ENCODE peak calls at places on chromosomes 3 and 15, in six cellular contexts. One of them, this sample, is unnamed.

GRCh38 chr3:41574900-41575299 is 375.6 kb downstream of the CTNNB1 start:
- DNase-seq in dorsolateral prefrontal cortex: no peak
- DNase-seq in ovary: no peak
- DNase-seq in NB4: no peak
- DNase-seq in GM06990: no peak
- DNase-seq in spleen: no peak
- DNase-seq in this sample: no peak

GRCh38 chr3:141353652-141354495 is 14.4 kb upstream of the ZBTB38 start:
- DNase-seq in ovary: no peak
- DNase-seq in spleen: no peak
- DNase-seq in GM06990: no peak
- DNase-seq in dorsolateral prefrontal cortex: no peak
- DNase-seq in NB4: no peak
- DNase-seq in this sample: no peak

GRCh38 chr15:44738340-44738984 is 2.1 kb downstream of the TRIM69 start:
- DNase-seq in spleen: no peak
- DNase-seq in dorsolateral prefrontal cortex: no peak
- DNase-seq in GM06990: no peak
- DNase-seq in ovary: no peak
- DNase-seq in NB4: peak; percentile 63
- DNase-seq in this sample: no peak

GRCh38 chr15:54150255-54150654 is 172.0 kb downstream of the UNC13C start:
- DNase-seq in dorsolateral prefrontal cortex: no peak
- DNase-seq in NB4: peak; percentile 77
- DNase-seq in spleen: no peak
- DNase-seq in GM06990: peak; percentile 2
- DNase-seq in ovary: no peak
- DNase-seq in this sample: no peak

GRCh38 chr3:160481856-160482255 is 32.3 kb upstream of the TRIM59 start:
- DNase-seq in GM06990: no peak
- DNase-seq in dorsolateral prefrontal cortex: no peak
- DNase-seq in ovary: no peak
- DNase-seq in spleen: no peak
- DNase-seq in NB4: no peak
- DNase-seq in this sample: no peak

GRCh38 chr3:56339671-56340070 is 128.6 kb downstream of the ERC2 start:
- DNase-seq in spleen: no peak
- DNase-seq in dorsolateral prefrontal cortex: no peak
- DNase-seq in ovary: no peak
- DNase-seq in GM06990: no peak
- DNase-seq in NB4: no peak
- DNase-seq in this sample: peak; percentile 26

GRCh38 chr3:61371123-61371522 is 119.9 kb upstream of the FHIT start:
- DNase-seq in GM06990: no peak
- DNase-seq in NB4: peak; percentile 35
- DNase-seq in spleen: no peak
- DNase-seq in ovary: no peak
- DNase-seq in dorsolateral prefrontal cortex: no peak
- DNase-seq in this sample: no peak

GRCh38 chr3:128229077-128229837 is 76.0 kb downstream of the EEFSEC start:
- DNase-seq in ovary: peak; percentile 49
- DNase-seq in spleen: no peak
- DNase-seq in NB4: no peak
- DNase-seq in GM06990: no peak
- DNase-seq in dorsolateral prefrontal cortex: no peak
- DNase-seq in this sample: no peak

GRCh38 chr3:188867691-188868090 is 304.1 kb upstream of the TPRG1 start:
- DNase-seq in NB4: no peak
- DNase-seq in dorsolateral prefrontal cortex: no peak
- DNase-seq in spleen: no peak
- DNase-seq in GM06990: no peak
- DNase-seq in ovary: no peak
- DNase-seq in this sample: no peak

GRCh38 chr15:70741677-70742293 is 21.6 kb downstream of the UACA start:
- DNase-seq in dorsolateral prefrontal cortex: no peak
- DNase-seq in GM06990: no peak
- DNase-seq in NB4: peak; percentile 59
- DNase-seq in ovary: no peak
- DNase-seq in spleen: no peak
- DNase-seq in this sample: no peak

GRCh38 chr15:62428259-62428658 is 263.2 kb upstream of the C2CD4B start:
- DNase-seq in dorsolateral prefrontal cortex: no peak
- DNase-seq in spleen: no peak
- DNase-seq in ovary: no peak
- DNase-seq in NB4: no peak
- DNase-seq in GM06990: no peak
- DNase-seq in this sample: no peak

GRCh38 chr15:74866090-74866489 is 7.1 kb downstream of the SCAMP2 start:
- DNase-seq in GM06990: no peak
- DNase-seq in dorsolateral prefrontal cortex: no peak
- DNase-seq in ovary: no peak
- DNase-seq in spleen: no peak
- DNase-seq in NB4: no peak
- DNase-seq in this sample: no peak

GRCh38 chr3:189947948-189948723 is 172.6 kb downstream of the P3H2 start:
- DNase-seq in dorsolateral prefrontal cortex: no peak
- DNase-seq in ovary: no peak
- DNase-seq in spleen: no peak
- DNase-seq in NB4: peak; percentile 24
- DNase-seq in GM06990: peak; percentile 50
- DNase-seq in this sample: no peak

GRCh38 chr3:72601049-72601448 is 247.2 kb downstream of the SHQ1 start:
- DNase-seq in GM06990: no peak
- DNase-seq in ovary: no peak
- DNase-seq in dorsolateral prefrontal cortex: no peak
- DNase-seq in spleen: no peak
- DNase-seq in NB4: no peak
- DNase-seq in this sample: no peak

GRCh38 chr15:57923311-57923710 is 142.2 kb downstream of the ALDH1A2 start:
- DNase-seq in GM06990: no peak
- DNase-seq in dorsolateral prefrontal cortex: no peak
- DNase-seq in NB4: no peak
- DNase-seq in spleen: no peak
- DNase-seq in ovary: no peak
- DNase-seq in this sample: no peak

GRCh38 chr3:16801223-16801622 is 83.5 kb upstream of the PLCL2 start:
- DNase-seq in dorsolateral prefrontal cortex: no peak
- DNase-seq in NB4: peak; percentile 85
- DNase-seq in spleen: no peak
- DNase-seq in ovary: no peak
- DNase-seq in GM06990: no peak
- DNase-seq in this sample: no peak

GRCh38 chr15:77066961-77067690 is 3.8 kb downstream of the TSPAN3 start:
- DNase-seq in GM06990: no peak
- DNase-seq in NB4: no peak
- DNase-seq in ovary: no peak
- DNase-seq in spleen: no peak
- DNase-seq in dorsolateral prefrontal cortex: no peak
- DNase-seq in this sample: no peak

GRCh38 chr3:120554727-120555660 is 41.1 kb upstream of the NDUFB4 start:
- DNase-seq in spleen: no peak
- DNase-seq in GM06990: no peak
- DNase-seq in dorsolateral prefrontal cortex: no peak
- DNase-seq in ovary: no peak
- DNase-seq in NB4: no peak
- DNase-seq in this sample: no peak

GRCh38 chr15:82643992-82644391 is 3.2 kb downstream of the CPEB1 start:
- DNase-seq in NB4: no peak
- DNase-seq in GM06990: no peak
- DNase-seq in dorsolateral prefrontal cortex: no peak
- DNase-seq in spleen: no peak
- DNase-seq in ovary: no peak
- DNase-seq in this sample: no peak

DNA sequence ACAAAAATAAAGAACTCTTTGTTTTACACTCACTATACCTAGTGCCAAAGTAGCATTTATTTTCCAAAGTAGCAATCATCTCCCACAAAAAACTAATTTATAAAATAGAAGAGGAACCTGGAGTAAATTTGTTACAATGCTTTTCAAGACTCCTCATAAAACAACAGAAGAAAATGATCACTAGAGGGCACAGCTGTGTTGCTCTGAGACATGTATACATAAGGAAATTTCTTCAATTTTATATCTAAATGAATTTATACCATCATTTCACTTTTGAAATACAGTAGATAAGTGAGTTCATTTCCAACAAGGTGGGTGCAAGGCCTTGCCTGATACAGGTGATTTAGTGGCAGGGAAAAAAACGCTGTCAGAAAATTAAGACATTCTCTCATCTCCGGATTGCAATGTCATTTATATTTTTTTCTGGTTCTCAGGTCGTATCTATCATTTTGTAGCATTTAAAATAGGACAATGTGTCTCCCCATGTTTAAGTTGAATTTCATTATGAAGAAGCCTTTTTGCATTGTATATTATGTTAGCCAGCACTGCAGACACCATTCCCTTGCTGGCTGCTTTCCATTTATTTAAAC is 25.3 kb upstream of the ARHGEF26 start:
- DNase-seq in spleen: no peak
- DNase-seq in NB4: peak; percentile 11
- DNase-seq in dorsolateral prefrontal cortex: no peak
- DNase-seq in GM06990: no peak
- DNase-seq in ovary: no peak
- DNase-seq in this sample: no peak
- TF ChIP-seq CTCF in spleen: peak; percentile 22
- TF ChIP-seq CTCF in NB4: no peak
- TF ChIP-seq CTCF in dorsolateral prefrontal cortex: peak; percentile 55
- TF ChIP-seq CTCF in GM06990: peak; percentile 31
- TF ChIP-seq CTCF in ovary: no peak
- TF ChIP-seq CTCF in this sample: no peak

GRCh38 chr3:48451270-48451669 is 4.7 kb downstream of the ATRIP start:
- DNase-seq in GM06990: no peak
- DNase-seq in NB4: no peak
- DNase-seq in dorsolateral prefrontal cortex: no peak
- DNase-seq in spleen: peak; percentile 4
- DNase-seq in ovary: no peak
- DNase-seq in this sample: no peak

GRCh38 chr3:48445277-48445882 is 1.2 kb upstream of the ATRIP start:
- DNase-seq in GM06990: no peak
- DNase-seq in NB4: no peak
- DNase-seq in ovary: no peak
- DNase-seq in spleen: no peak
- DNase-seq in dorsolateral prefrontal cortex: no peak
- DNase-seq in this sample: no peak

GRCh38 chr3:48446425-48447193 is at the start of gene ATRIP:
- DNase-seq in spleen: peak; percentile 96
- DNase-seq in NB4: peak; percentile 94
- DNase-seq in dorsolateral prefrontal cortex: peak; percentile 95
- DNase-seq in ovary: peak; percentile 84
- DNase-seq in GM06990: peak; percentile 91
- DNase-seq in this sample: peak; percentile 92

GRCh38 chr3:48441940-48442339 is 1.9 kb downstream of the TMA7 start:
- DNase-seq in NB4: no peak
- DNase-seq in spleen: no peak
- DNase-seq in dorsolateral prefrontal cortex: no peak
- DNase-seq in ovary: no peak
- DNase-seq in GM06990: no peak
- DNase-seq in this sample: no peak

DNA sequence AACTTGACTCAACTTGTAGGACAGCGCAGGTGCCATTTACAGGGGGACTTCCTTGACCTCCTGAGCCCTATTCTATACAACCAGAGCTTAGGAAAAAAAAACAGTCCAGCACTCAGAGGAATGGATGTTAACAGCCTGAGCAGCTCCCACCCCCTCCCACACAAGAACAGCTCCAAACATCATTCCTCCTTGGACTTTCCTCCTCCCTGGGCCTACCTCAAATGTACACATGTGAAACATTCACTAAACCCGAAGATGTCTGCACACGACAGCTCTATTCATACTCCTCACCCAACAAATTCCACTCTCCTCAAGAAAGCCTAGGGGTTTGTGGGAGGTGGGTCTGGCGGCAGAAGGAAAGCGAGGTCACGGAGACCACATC is 503 bp upstream of the ATRIP start:
- DNase-seq in dorsolateral prefrontal cortex: no peak
- DNase-seq in NB4: no peak
- DNase-seq in ovary: no peak
- DNase-seq in GM06990: no peak
- DNase-seq in spleen: no peak
- DNase-seq in this sample: no peak
- TF ChIP-seq CTCF in dorsolateral prefrontal cortex: no peak
- TF ChIP-seq CTCF in NB4: no peak
- TF ChIP-seq CTCF in ovary: no peak
- TF ChIP-seq CTCF in GM06990: no peak
- TF ChIP-seq CTCF in spleen: no peak
- TF ChIP-seq CTCF in this sample: no peak

GRCh38 chr15:92079047-92079446 is 225.5 kb downstream of the SLCO3A1 start:
- DNase-seq in ovary: no peak
- DNase-seq in dorsolateral prefrontal cortex: no peak
- DNase-seq in GM06990: no peak
- DNase-seq in NB4: peak; percentile 59
- DNase-seq in spleen: no peak
- DNase-seq in this sample: no peak

GRCh38 chr15:92078270-92078669 is 224.8 kb downstream of the SLCO3A1 start:
- DNase-seq in spleen: no peak
- DNase-seq in NB4: no peak
- DNase-seq in dorsolateral prefrontal cortex: no peak
- DNase-seq in ovary: no peak
- DNase-seq in GM06990: no peak
- DNase-seq in this sample: no peak

GRCh38 chr15:92079647-92080255 is 226.2 kb downstream of the SLCO3A1 start:
- DNase-seq in ovary: no peak
- DNase-seq in NB4: no peak
- DNase-seq in spleen: no peak
- DNase-seq in GM06990: no peak
- DNase-seq in dorsolateral prefrontal cortex: no peak
- DNase-seq in this sample: no peak

GRCh38 chr15:92083190-92083589 is 229.7 kb downstream of the SLCO3A1 start:
- DNase-seq in GM06990: no peak
- DNase-seq in NB4: no peak
- DNase-seq in dorsolateral prefrontal cortex: no peak
- DNase-seq in spleen: no peak
- DNase-seq in ovary: no peak
- DNase-seq in this sample: no peak

DNA sequence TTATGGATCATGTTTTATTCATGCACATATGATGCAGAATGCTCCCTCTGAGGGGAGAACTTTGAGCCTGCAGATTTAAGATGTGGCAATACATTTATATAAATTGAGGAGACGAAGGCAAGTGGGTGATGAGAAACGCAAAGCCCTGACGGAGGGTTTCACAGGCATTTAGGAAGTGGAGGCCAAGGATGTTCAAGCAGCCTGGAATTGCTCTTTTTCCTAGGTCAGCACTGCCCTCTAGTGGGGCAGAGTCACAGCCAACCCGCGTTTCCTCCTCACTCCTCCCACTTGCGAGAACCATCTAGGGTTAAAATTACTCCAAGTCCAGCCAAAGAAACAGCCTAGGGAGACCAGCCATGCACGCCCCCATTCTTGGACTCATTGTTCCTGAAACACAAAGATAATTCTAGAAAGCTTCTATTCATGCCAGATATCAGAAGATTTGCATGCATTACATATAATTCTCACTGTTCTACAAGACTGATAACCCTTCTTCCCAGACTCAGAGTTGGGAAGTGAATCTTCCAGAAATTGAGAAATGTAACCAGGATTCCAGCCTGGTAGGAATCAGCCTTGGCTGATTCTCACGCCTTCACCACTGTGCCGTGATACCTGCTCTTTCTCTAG is 228.8 kb downstream of the SLCO3A1 start:
- DNase-seq in NB4: peak; percentile 78
- DNase-seq in GM06990: no peak
- DNase-seq in dorsolateral prefrontal cortex: peak; percentile 82
- DNase-seq in spleen: no peak
- DNase-seq in ovary: peak; percentile 62
- DNase-seq in this sample: peak; percentile 66
- TF ChIP-seq CTCF in NB4: peak; percentile 91
- TF ChIP-seq CTCF in GM06990: peak; percentile 80
- TF ChIP-seq CTCF in dorsolateral prefrontal cortex: peak; percentile 87
- TF ChIP-seq CTCF in spleen: peak; percentile 74
- TF ChIP-seq CTCF in ovary: peak; percentile 68
- TF ChIP-seq CTCF in this sample: peak; percentile 70

GRCh38 chr3:158573714-158574113 is 2.7 kb downstream of the MLF1 start:
- DNase-seq in ovary: no peak
- DNase-seq in dorsolateral prefrontal cortex: no peak
- DNase-seq in GM06990: no peak
- DNase-seq in NB4: peak; percentile 8
- DNase-seq in spleen: no peak
- DNase-seq in this sample: no peak
- TF ChIP-seq CTCF in ovary: no peak
- TF ChIP-seq CTCF in dorsolateral prefrontal cortex: no peak
- TF ChIP-seq CTCF in GM06990: no peak
- TF ChIP-seq CTCF in NB4: no peak
- TF ChIP-seq CTCF in spleen: no peak
- TF ChIP-seq CTCF in this sample: no peak

This sample was measured in mesothelial cell of epicardium.